ENCODE peak calls at places on chromosomes 1 and 21, in eight cellular contexts. D is HepG2, B is stomach, W is sigmoid colon, K is transverse colon, F is prostate gland, Q is upper lobe of left lung, H is K562. J is an unnamed sample.

GRCh38 chr1:43590389-43590788 is 59.6 kb upstream of the KDM4A start:
- DNase-seq in F (no peak), H (no peak), W (no peak), K (no peak), B (no peak), D (peak; percentile 44), Q (no peak), J (no peak)

GRCh38 chr1:36763771-36764170 is 270.5 kb downstream of the GRIK3 start:
- DNase-seq in K (no peak), F (no peak), Q (no peak), W (no peak), B (no peak), H (peak; percentile 33), D (no peak), J (no peak)

GRCh38 chr1:61233121-61233659 is 150.8 kb downstream of the NFIA start:
- DNase-seq in W (no peak), F (no peak), D (no peak), K (no peak), B (no peak), Q (no peak), H (no peak), J (no peak)

GRCh38 chr1:158809862-158810261 is 21.3 kb upstream of the MNDA start:
- DNase-seq in B (no peak), K (no peak), H (no peak), F (no peak), W (no peak), Q (no peak), D (no peak), J (no peak)

GRCh38 chr1:166848193-166848592 is 8.9 kb downstream of the POGK start:
- DNase-seq in F (no peak), Q (no peak), H (no peak), W (no peak), B (no peak), K (no peak), D (no peak), J (no peak)

GRCh38 chr1:109214695-109215623 is 1.2 kb downstream of the SARS1 start:
- DNase-seq in Q (peak; percentile 71), K (peak; percentile 59), B (peak; percentile 40), F (peak; percentile 25), H (peak; percentile 47), D (peak; percentile 73), W (peak; percentile 75), J (no peak)

GRCh38 chr1:21266119-21266774 is 24.0 kb downstream of the ECE1 start:
- DNase-seq in K (no peak), D (peak; percentile 38), W (no peak), Q (no peak), F (no peak), B (no peak), H (no peak), J (no peak)

GRCh38 chr1:15370781-15371467 is 38.8 kb upstream of the EFHD2 start:
- DNase-seq in F (no peak), H (no peak), D (peak; percentile 61), W (peak; percentile 80), K (peak; percentile 36), B (peak; percentile 31), Q (no peak), J (no peak)

GRCh38 chr21:18869105-18869504 is 465.5 kb upstream of the TMPRSS15 start:
- DNase-seq in F (no peak), D (no peak), W (no peak), Q (no peak), H (no peak), B (no peak), K (no peak), J (no peak)

GRCh38 chr1:154819628-154820590 is 50.2 kb downstream of the KCNN3 start:
- DNase-seq in Q (no peak), H (peak; percentile 64), W (no peak), B (peak; percentile 31), D (peak; percentile 13), K (no peak), F (no peak), J (no peak)

GRCh38 chr1:234598974-234599616 is 10.9 kb downstream of the IRF2BP2 start:
- DNase-seq in W (peak; percentile 83), H (no peak), Q (peak; percentile 80), F (no peak), D (no peak), K (peak; percentile 56), B (peak; percentile 36), J (no peak)

GRCh38 chr1:38558476-38559179 is 300.9 kb downstream of the RRAGC start:
- DNase-seq in D (no peak), B (no peak), W (no peak), K (no peak), H (no peak), Q (peak; percentile 24), F (no peak), J (no peak)

GRCh38 chr1:101509370-101509769 is 272.6 kb downstream of the S1PR1 start:
- DNase-seq in W (no peak), H (no peak), D (no peak), F (no peak), K (no peak), B (no peak), Q (no peak), J (no peak)

DNA sequence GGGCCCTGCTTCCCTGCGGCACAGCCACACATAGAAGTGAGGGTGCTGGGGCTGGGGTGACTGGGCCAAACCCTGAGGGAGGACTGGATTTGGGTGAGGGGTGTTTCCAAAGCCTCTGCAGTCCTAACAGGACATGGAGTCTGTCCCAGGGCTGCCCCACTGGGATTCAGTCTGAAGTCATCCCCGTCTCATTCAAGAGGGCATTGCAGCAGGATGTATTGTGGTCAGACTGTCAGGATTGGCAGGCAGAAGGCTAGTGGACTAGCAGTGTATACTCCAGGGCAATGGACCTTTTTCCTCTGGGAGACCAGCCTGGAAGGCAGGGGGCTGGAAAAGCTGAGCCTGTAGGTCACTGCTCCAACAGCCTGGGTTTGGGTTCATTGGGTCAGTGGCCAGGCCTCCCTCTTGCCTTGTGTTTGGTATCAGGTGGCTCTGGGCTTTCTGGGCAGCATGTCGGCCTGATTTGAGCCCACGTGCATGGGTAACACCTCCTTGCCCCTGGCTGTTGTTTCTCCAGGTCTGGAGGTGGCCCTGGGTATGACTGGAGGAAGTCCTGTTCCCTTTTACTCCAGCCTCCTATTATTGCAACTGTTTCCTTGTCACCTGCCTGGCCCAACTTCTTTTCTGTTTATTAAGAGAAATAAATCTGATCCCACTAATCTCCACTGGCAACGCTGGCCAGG is 41.0 kb upstream of the SYNC start:
- DNase-seq in H (no peak), F (no peak), Q (no peak), D (no peak), W (no peak), K (peak; percentile 35), B (peak; percentile 76), J (no peak)
- TF ChIP-seq POLR2AphosphoS5 in H (no peak), F (peak; percentile 64), Q (no peak), D (no peak), W (no peak), K (no peak), B (peak; percentile 81), J (no peak)

DNA sequence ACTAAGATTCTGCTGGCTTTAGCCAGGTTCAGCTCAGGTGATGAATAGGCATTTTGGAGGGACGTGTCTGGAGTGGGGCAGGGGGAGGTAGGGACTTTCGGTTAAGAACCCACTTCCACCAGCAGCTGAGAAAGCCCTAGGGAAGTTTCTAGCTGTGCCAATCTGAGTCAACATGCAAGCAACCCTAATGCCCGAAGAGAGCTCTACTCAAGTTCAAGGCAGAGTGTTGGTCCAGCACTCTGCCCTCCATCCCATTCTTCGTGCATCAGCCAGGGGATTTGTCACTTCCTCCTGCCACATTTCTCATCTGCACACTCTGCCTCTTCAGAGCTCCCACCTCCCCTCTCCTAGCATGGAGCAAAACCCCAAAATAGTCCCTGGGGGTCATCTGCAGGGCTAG is 208.8 kb downstream of the HIVEP3 start:
- DNase-seq in B (no peak), D (no peak), W (no peak), H (no peak), F (no peak), K (no peak), Q (no peak), J (no peak)
- TF ChIP-seq POLR2A in B (no peak), D (no peak), W (no peak), H (no peak), F (no peak), K (no peak), Q (no peak), J (no peak)

DNA sequence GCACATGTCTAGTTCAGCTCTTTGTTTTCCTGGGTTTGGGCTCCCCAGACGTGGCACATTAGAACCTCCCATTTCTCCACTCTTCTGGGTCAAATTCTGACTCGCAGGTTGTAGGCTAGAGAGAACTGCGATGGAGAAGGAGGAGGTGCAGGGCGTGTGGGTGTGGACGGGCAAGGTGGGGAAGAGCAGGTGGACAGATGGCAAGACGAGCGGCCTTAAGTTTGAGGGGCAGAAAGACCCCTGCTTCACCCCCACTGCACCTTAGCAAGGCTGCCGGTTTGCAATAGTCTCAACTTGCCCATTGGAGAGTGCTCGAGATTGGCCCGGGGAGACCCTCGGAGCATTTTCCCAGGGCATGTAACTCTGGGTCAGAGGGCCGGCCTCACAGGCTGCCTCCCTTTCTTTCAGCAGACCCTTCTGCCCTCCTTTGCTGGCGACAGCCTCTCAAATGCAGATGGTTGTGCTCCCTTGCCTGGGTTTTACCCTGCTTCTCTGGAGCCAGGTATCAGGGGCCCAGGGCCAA is 1.7 kb downstream of the IL24 start:
- DNase-seq in F (no peak), W (no peak), D (no peak), B (no peak), K (no peak), Q (no peak), H (no peak), J (no peak)
- TF ChIP-seq POLR2AphosphoS5 in F (no peak), W (no peak), D (no peak), B (no peak), K (no peak), Q (no peak), H (no peak), J (no peak)

GRCh38 chr1:192577145-192578140 is 1.9 kb downstream of the RGS1 start:
- DNase-seq in F (no peak), D (no peak), K (no peak), W (no peak), B (no peak), Q (no peak), H (no peak), J (no peak)

GRCh38 chr1:192576190-192577144 is 894 bp downstream of the RGS1 start:
- DNase-seq in H (no peak), B (no peak), Q (no peak), W (no peak), D (no peak), K (no peak), F (no peak), J (no peak)

GRCh38 chr1:192578144-192578909 is 2.8 kb downstream of the RGS1 start:
- DNase-seq in H (no peak), Q (no peak), K (no peak), D (no peak), W (no peak), B (no peak), F (no peak), J (no peak)

GRCh38 chr1:192573499-192573898 is 2.1 kb upstream of the RGS1 start:
- DNase-seq in B (no peak), H (no peak), Q (no peak), W (no peak), F (no peak), K (no peak), D (no peak), J (no peak)

DNA sequence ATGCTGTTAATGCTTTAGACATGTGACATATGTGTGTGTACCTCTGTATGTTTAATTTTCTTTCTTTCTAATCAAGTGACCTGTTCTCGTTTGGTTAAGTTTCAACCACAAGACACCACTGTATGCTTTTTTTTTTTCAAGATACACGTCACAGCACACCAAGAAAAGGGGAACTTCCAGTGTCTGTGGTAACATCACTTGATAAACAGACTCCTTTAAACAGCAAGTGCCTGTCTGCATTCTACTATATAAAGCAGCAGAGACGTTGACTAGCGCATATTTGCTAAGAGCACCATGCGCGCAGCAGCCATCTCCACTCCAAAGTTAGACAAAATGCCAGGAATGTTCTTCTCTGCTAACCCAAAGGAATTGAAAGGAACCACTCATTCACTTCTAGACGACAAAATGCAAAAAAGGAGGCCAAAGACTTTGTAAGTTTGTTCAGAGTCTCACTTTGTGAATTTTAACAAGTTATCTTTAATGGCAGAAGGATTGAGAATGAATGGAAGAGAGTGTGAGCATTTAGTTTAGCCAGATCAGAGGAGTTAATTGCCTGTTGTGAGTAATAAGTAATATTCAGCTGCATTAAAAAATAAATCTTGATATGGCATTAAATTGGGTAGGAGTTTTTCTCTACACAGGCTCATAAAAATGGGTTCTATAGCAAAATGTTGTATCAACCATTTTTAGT is at the start of gene RGS1:
- DNase-seq in Q (peak; percentile 43), K (peak; percentile 76), D (no peak), B (peak; percentile 56), W (peak; percentile 68), H (no peak), F (no peak), J (no peak)
- TF ChIP-seq POLR2A in Q (peak; percentile 95), K (peak; percentile 95), D (no peak), B (no peak), W (peak; percentile 85), H (no peak), F (no peak), J (peak; percentile 100)